ENCODE peak calls at places on chromosomes 3 and 15, in nine cellular contexts. S is Caco-2, I is HFF-Myc, U is heart left ventricle, F is left ventricle myocardium inferior, W is lower leg skin, A is hepatocyte, K is H9, X is GM13976. E is an unnamed sample.

GRCh38 chr3:40317061-40317676 is 7.7 kb downstream of the EIF1B start:
- DNase-seq in W (no peak), U (no peak), F (no peak), I (no peak), A (peak), X (peak), K (no peak), S (peak), E (peak)

GRCh38 chr3:66644549-66644948 is 143.7 kb upstream of the LRIG1 start:
- DNase-seq in W (no peak), U (no peak), I (no peak), S (no peak), X (no peak), A (no peak), K (no peak), F (no peak), E (no peak)

GRCh38 chr3:32372213-32372490 is 19.5 kb upstream of the CMTM7 start:
- DNase-seq in K (no peak), I (no peak), F (no peak), A (no peak), S (no peak), U (no peak), W (no peak), X (no peak), E (no peak)

GRCh38 chr3:87509401-87509800 is 233.0 kb upstream of the POU1F1 start:
- DNase-seq in S (no peak), F (no peak), A (no peak), K (no peak), I (no peak), W (no peak), U (no peak), X (no peak), E (no peak)

GRCh38 chr3:168071535-168071934 is 24.2 kb downstream of the GOLIM4 start:
- DNase-seq in U (no peak), K (no peak), S (no peak), A (no peak), F (no peak), W (no peak), I (peak), X (no peak), E (no peak)

GRCh38 chr3:12695112-12695511 is 31.2 kb upstream of the RAF1 start:
- DNase-seq in K (no peak), A (no peak), X (no peak), F (no peak), W (no peak), S (no peak), I (no peak), U (no peak), E (no peak)

GRCh38 chr3:21421096-21421495 is 329.9 kb downstream of the ZNF385D start:
- DNase-seq in U (no peak), I (no peak), S (no peak), K (no peak), F (no peak), A (no peak), X (no peak), W (no peak), E (no peak)

GRCh38 chr15:51837784-51838183 is 8.3 kb downstream of the TMOD3 start:
- DNase-seq in X (peak), I (no peak), F (no peak), K (no peak), S (no peak), A (no peak), U (no peak), W (no peak), E (no peak)

GRCh38 chr3:49362579-49362978 is 4.4 kb upstream of the GPX1 start:
- DNase-seq in S (no peak), W (no peak), I (no peak), F (no peak), U (no peak), X (no peak), K (no peak), A (no peak), E (no peak)

GRCh38 chr3:8736436-8736835 is 2.8 kb downstream of the CAV3 start:
- DNase-seq in F (no peak), U (no peak), K (no peak), I (no peak), W (peak), A (no peak), S (no peak), X (no peak), E (no peak)

GRCh38 chr3:169091196-169091595 is 572.3 kb downstream of the MECOM start:
- DNase-seq in F (no peak), A (no peak), X (no peak), U (no peak), S (no peak), W (no peak), K (no peak), I (peak), E (no peak)

GRCh38 chr3:11819146-11819545 is 27.5 kb downstream of the TAMM41 start:
- DNase-seq in F (no peak), K (no peak), A (no peak), X (no peak), W (no peak), U (no peak), I (no peak), S (no peak), E (no peak)

GRCh38 chr3:70856414-70857162 is 544.1 kb upstream of the MDFIC2 start:
- DNase-seq in A (no peak), W (no peak), X (no peak), I (no peak), F (no peak), U (no peak), K (no peak), S (no peak), E (no peak)

GRCh38 chr15:58369261-58369699 is 62.5 kb upstream of the LIPC start:
- DNase-seq in A (no peak), X (no peak), I (no peak), U (no peak), W (no peak), S (no peak), K (no peak), F (no peak), E (no peak)

GRCh38 chr15:36567445-36567844 is 12.0 kb upstream of the CDIN1 start:
- DNase-seq in A (no peak), F (no peak), I (no peak), K (no peak), S (no peak), U (no peak), X (no peak), W (no peak), E (no peak)

GRCh38 chr15:96160269-96160668 is 170.2 kb upstream of the NR2F2 start:
- DNase-seq in A (peak), F (peak), K (no peak), U (peak), S (no peak), X (no peak), W (peak), I (peak), E (no peak)

GRCh38 chr3:105647047-105647446 is 221.8 kb downstream of the CBLB start:
- DNase-seq in X (no peak), W (no peak), I (peak), F (no peak), U (peak), A (peak), S (no peak), K (no peak), E (no peak)

GRCh38 chr3:174168538-174169254 is 690.4 kb upstream of the NAALADL2 start:
- DNase-seq in W (peak), I (no peak), K (no peak), F (no peak), S (no peak), U (no peak), X (no peak), A (peak), E (no peak)

GRCh38 chr15:35567392-35567791 is 21.4 kb upstream of the DPH6 start:
- DNase-seq in K (no peak), I (no peak), W (no peak), S (no peak), U (peak), A (no peak), F (no peak), X (no peak), E (no peak)

GRCh38 chr3:10772230-10773161 is 43.5 kb upstream of the SLC6A11 start:
- DNase-seq in A (no peak), S (peak), K (peak), X (no peak), F (no peak), W (peak), I (no peak), U (no peak), E (no peak)

GRCh38 chr15:92069308-92070244 is 216.1 kb downstream of the SLCO3A1 start:
- DNase-seq in A (peak), F (peak), S (no peak), X (no peak), W (peak), I (no peak), K (no peak), U (peak), E (peak)

GRCh38 chr3:14335774-14336413 is 66.5 kb upstream of the SLC6A6 start:
- DNase-seq in K (no peak), A (no peak), I (no peak), S (no peak), W (no peak), U (no peak), F (no peak), X (no peak), E (no peak)

GRCh38 chr3:85571835-85572234 is 613.0 kb downstream of the CADM2 start:
- DNase-seq in U (no peak), W (no peak), K (no peak), F (no peak), I (no peak), A (no peak), S (no peak), X (no peak), E (no peak)

GRCh38 chr3:112647122-112647521 is 6.2 kb upstream of the CCDC80 start:
- DNase-seq in K (peak), X (no peak), S (peak), W (no peak), F (no peak), A (peak), U (no peak), I (no peak), E (no peak)

GRCh38 chr3:45034612-45035252 is 8.6 kb downstream of the CLEC3B start:
- DNase-seq in X (peak), K (no peak), I (no peak), F (peak), S (no peak), A (no peak), W (peak), U (peak), E (no peak)

GRCh38 chr3:72405943-72406585 is 442.2 kb downstream of the SHQ1 start:
- DNase-seq in F (no peak), A (no peak), W (no peak), S (no peak), U (no peak), I (no peak), X (no peak), K (no peak), E (no peak)

GRCh38 chr3:27279153-27279552 is 90.0 kb downstream of the NEK10 start:
- DNase-seq in X (no peak), S (peak), W (no peak), K (no peak), I (no peak), A (peak), U (no peak), F (no peak), E (no peak)

GRCh38 chr3:43366466-43366865 is 80.1 kb downstream of the SNRK start:
- DNase-seq in X (no peak), W (no peak), K (no peak), S (no peak), A (no peak), F (peak), U (no peak), I (no peak), E (no peak)

GRCh38 chr3:157087398-157088132 is 72.4 kb downstream of the CCNL1 start:
- DNase-seq in F (no peak), S (no peak), I (no peak), K (no peak), X (no peak), A (no peak), U (no peak), W (no peak), E (no peak)

GRCh38 chr3:51703026-51703775 is 3.7 kb upstream of the GRM2 start:
- DNase-seq in I (no peak), A (no peak), W (no peak), X (no peak), F (no peak), K (no peak), S (no peak), U (peak), E (no peak)

GRCh38 chr3:111737712-111738097 is 121.4 kb upstream of the PHLDB2 start:
- DNase-seq in A (peak), W (no peak), U (peak), X (no peak), S (no peak), K (no peak), F (peak), I (no peak), E (no peak)

GRCh38 chr3:127475975-127476374 is 114.6 kb downstream of the TPRA1 start:
- DNase-seq in U (no peak), X (no peak), F (no peak), K (no peak), A (no peak), I (no peak), W (no peak), S (no peak), E (no peak)
- TF ChIP-seq CTCF in U (no peak), X (no peak), F (no peak), K (no peak), A (no peak), I (no peak), W (no peak), S (no peak), E (no peak)

DNA sequence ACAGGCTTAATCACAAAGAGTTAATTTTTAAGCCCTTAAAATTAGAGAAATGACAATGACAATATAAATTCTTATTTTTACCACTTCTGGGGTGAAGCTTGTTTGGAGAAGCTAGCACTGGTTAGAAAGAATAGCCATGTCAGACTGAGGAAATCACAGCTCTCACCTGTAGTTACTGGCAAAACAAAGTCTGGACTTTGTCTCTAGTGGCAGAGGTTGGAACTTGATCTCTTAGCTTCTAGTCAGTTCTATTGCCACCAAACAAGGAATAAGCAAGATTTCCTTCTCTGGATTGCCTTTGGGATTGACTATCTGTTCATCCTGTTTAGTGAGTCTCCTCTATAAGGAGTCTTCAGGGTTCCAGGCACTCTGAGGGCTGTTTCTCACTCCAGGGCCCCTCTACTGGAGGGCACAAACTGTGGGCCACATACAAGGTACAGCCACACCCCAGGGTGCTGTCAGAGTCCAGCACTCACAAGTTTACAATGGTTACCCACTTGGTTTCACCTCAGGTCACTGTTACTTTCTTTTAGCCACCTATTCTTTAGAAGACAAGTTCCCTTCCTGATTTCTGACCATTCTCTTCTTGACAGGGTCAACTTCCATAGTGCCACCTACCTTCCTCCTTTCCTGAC is 426.6 kb upstream of the THBS1 start:
- DNase-seq in K (no peak), A (peak), S (peak), U (no peak), X (no peak), F (no peak), W (no peak), I (no peak), E (no peak)
- TF ChIP-seq CTCF in K (peak), A (peak), S (peak), U (no peak), X (no peak), F (no peak), W (no peak), I (no peak), E (no peak)

DNA sequence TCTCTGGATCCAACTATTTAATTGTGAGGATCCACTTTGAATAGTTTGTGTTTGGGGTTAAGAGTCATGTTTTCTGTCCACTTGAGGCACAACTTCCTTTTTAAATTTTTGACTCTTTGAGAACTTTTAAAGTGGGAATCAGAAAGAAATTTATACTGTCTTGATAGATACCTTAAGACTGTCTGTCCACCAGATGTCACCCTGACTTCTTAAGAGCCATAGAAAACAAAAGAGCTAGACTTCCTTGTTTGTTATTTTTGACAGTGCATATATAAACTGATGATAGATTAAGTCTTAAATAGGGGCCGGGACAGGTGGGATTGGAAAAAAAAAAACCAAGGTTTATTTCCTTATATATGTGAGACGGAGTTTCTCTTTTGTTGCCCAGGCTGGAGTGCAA is 52.1 kb upstream of the WDR72 start:
- DNase-seq in I (no peak), W (no peak), S (peak), U (no peak), A (peak), X (no peak), K (no peak), F (no peak), E (no peak)
- TF ChIP-seq CTCF in I (no peak), W (no peak), S (peak), U (peak), A (peak), X (no peak), K (peak), F (peak), E (no peak)

GRCh38 chr3:52798978-52799476 is 4.4 kb downstream of the ITIH3 start:
- DNase-seq in W (no peak), I (no peak), S (peak), U (no peak), X (peak), A (peak), F (no peak), K (peak), E (no peak)
- TF ChIP-seq CTCF in W (no peak), I (peak), S (peak), U (peak), X (peak), A (peak), F (peak), K (peak), E (peak)

DNA sequence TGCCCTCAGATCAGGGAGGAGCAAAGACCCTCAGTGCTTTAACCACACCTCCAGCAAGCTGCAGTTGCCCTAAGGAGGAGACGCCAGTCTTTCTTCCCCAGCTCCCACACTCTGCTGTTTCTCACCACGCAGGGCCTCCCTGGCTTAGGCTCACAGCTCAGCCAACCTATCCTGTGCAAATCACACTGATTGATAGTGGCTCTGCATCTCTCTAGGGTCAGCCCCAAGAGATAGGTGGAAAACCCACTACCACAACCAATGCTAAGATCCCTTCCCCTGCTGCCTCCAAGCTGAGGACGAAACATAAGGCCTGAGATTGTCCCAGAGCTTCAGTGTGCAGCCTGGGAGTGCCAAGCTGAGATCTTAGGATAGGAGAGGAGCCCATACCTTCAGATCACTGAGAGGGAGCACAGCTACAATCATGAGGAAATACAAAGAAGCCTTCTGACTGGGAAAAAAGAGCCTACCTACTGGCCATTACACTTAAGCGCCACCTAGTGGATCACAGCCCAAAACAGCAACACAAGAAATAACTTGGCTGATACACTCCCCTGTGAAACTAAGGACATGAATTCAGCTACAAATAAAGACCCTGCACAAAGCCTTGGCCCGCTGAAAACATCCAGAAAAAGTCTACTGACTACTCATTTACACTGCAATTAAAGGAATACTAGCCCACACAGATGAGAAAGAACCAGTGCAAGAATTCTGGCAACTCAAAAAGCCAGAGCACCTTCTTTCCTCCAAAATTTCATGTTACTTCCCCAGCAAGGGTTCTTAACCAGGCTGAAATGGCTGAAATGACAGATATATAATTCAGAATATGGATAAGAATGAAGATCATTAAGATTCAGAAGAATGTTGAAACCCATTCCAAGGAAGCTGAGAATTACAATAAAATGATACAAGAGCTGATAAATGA is 271.5 kb upstream of the DCBLD2 start:
- DNase-seq in S (peak), X (peak), W (peak), A (peak), K (peak), F (no peak), I (peak), U (no peak), E (no peak)
- TF ChIP-seq CTCF in S (peak), X (peak), W (no peak), A (peak), K (peak), F (peak), I (peak), U (peak), E (peak)

GRCh38 chr15:79218588-79219200 is 63.8 kb upstream of the ANKRD34C start:
- DNase-seq in S (no peak), K (no peak), I (peak), A (no peak), X (no peak), F (no peak), W (no peak), U (no peak), E (no peak)
- TF ChIP-seq CTCF in S (peak), K (peak), I (peak), A (peak), X (no peak), F (peak), W (no peak), U (peak), E (no peak)

GRCh38 chr3:195855471-195856409 is 44.0 kb upstream of the MUC4 start:
- DNase-seq in F (no peak), I (no peak), K (no peak), A (no peak), W (no peak), S (no peak), U (no peak), X (no peak), E (no peak)
- TF ChIP-seq CTCF in F (no peak), I (no peak), K (peak), A (peak), W (no peak), S (peak), U (no peak), X (no peak), E (no peak)

GRCh38 chr3:7242303-7242635 is 381.4 kb downstream of the GRM7 start:
- DNase-seq in U (no peak), F (no peak), I (no peak), X (no peak), K (no peak), A (no peak), S (no peak), W (no peak), E (no peak)

GRCh38 chr3:7238565-7239295 is 377.8 kb downstream of the GRM7 start:
- DNase-seq in I (no peak), W (no peak), X (no peak), K (no peak), S (no peak), F (no peak), U (no peak), A (no peak), E (no peak)

DNA sequence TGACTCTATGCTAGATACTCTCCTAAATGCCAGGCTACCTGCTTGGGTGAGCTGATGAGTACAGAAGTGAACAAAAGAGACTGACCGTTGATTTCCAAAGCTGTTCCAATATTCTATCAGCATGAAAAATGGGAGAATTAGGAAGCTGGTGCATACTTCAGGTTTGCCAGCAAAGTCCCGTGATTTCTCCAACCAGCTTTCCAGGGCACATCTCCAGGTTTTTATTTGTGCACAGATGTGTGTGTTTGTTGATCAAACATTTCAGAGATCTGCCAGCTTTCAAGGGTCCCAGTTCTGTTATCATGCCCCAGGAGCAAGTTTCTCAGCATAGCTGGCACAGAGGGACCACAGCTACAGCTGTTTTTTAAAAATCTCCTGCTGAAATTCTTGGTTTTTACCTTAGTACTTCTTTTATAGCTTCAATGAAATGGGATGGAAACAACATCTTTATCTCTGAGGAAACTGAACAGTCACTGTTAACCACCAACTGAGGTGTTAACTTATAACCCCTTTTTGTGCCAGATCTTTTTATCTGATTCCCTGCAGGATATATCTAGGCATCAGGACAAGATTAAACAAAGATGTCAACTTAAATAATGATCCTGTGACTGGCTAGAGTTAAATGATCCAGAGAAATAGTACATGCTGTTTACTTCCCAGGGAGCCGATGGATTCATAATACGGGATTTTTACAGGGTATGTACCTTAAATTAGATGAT is 380.8 kb downstream of the GRM7 start:
- DNase-seq in K (no peak), I (no peak), W (no peak), X (no peak), U (no peak), F (no peak), A (no peak), S (no peak), E (no peak)
- TF ChIP-seq CTCF in K (no peak), I (no peak), W (no peak), X (no peak), U (no peak), F (no peak), A (no peak), S (no peak), E (no peak)